ENCODE peak calls at places on chromosomes 11 and 22, in seven cellular contexts. One of them, this sample, is unnamed. For H3K27me3, the result is how much of the 10 kb centered on the place peaks cover.

GRCh38 chr11:26621147-26621546 is 49.1 kb upstream of the MUC15 start:
- DNase-seq in H9: no peak
- DNase-seq in neuronal stem cell: no peak
- DNase-seq in IMR-90: peak
- DNase-seq in mesenchymal stem cell: peak
- DNase-seq in H1: no peak
- DNase-seq in trophoblast cell: peak
- DNase-seq in this sample: peak

GRCh38 chr11:70826541-70826943 is 425.8 kb downstream of the SHANK2 start:
- DNase-seq in H9: peak
- DNase-seq in neuronal stem cell: peak
- DNase-seq in IMR-90: no peak
- DNase-seq in mesenchymal stem cell: no peak
- DNase-seq in H1: peak
- DNase-seq in trophoblast cell: no peak
- DNase-seq in this sample: peak

GRCh38 chr22:30396871-30397655 is at the start of gene SEC14L2:
- DNase-seq in H9: peak
- DNase-seq in neuronal stem cell: no peak
- DNase-seq in IMR-90: peak
- DNase-seq in mesenchymal stem cell: peak
- DNase-seq in H1: peak
- DNase-seq in trophoblast cell: peak
- DNase-seq in this sample: peak

GRCh38 chr11:12289667-12290476 is 87.5 kb upstream of the PARVA start:
- DNase-seq in H9: no peak
- DNase-seq in neuronal stem cell: no peak
- DNase-seq in IMR-90: no peak
- DNase-seq in mesenchymal stem cell: no peak
- DNase-seq in H1: peak
- DNase-seq in trophoblast cell: no peak
- DNase-seq in this sample: peak

GRCh38 chr11:69008774-69009440 is 4.1 kb downstream of the MRGPRF start:
- DNase-seq in H9: peak
- DNase-seq in neuronal stem cell: no peak
- DNase-seq in IMR-90: peak
- DNase-seq in mesenchymal stem cell: peak
- DNase-seq in H1: no peak
- DNase-seq in trophoblast cell: peak
- DNase-seq in this sample: peak

GRCh38 chr22:17063372-17064106 is 21.3 kb upstream of the IL17RA start:
- DNase-seq in H9: no peak
- DNase-seq in neuronal stem cell: no peak
- DNase-seq in IMR-90: no peak
- DNase-seq in mesenchymal stem cell: no peak
- DNase-seq in H1: peak
- DNase-seq in trophoblast cell: no peak
- DNase-seq in this sample: no peak

GRCh38 chr11:60095477-60096120 is 7.1 kb downstream of the MS4A2 start:
- DNase-seq in H9: no peak
- DNase-seq in neuronal stem cell: no peak
- DNase-seq in IMR-90: no peak
- DNase-seq in mesenchymal stem cell: no peak
- DNase-seq in H1: no peak
- DNase-seq in trophoblast cell: no peak
- DNase-seq in this sample: no peak

GRCh38 chr22:24106385-24107381 is 74.6 kb upstream of the SUSD2 start:
- DNase-seq in H9: peak
- DNase-seq in neuronal stem cell: no peak
- DNase-seq in IMR-90: no peak
- DNase-seq in mesenchymal stem cell: peak
- DNase-seq in H1: peak
- DNase-seq in trophoblast cell: no peak
- DNase-seq in this sample: peak

GRCh38 chr11:75969626-75970308 is 154.8 kb downstream of the UVRAG start:
- DNase-seq in H9: no peak
- DNase-seq in neuronal stem cell: no peak
- DNase-seq in IMR-90: peak
- DNase-seq in mesenchymal stem cell: peak
- DNase-seq in H1: no peak
- DNase-seq in trophoblast cell: no peak
- DNase-seq in this sample: no peak

GRCh38 chr11:73965764-73966121 is 14.9 kb downstream of the DNAJB13 start:
- DNase-seq in H9: no peak
- DNase-seq in neuronal stem cell: no peak
- DNase-seq in IMR-90: no peak
- DNase-seq in mesenchymal stem cell: no peak
- DNase-seq in H1: no peak
- DNase-seq in trophoblast cell: no peak
- DNase-seq in this sample: no peak

GRCh38 chr11:15621565-15621964 is 506.8 kb downstream of the INSC start:
- DNase-seq in H9: no peak
- DNase-seq in neuronal stem cell: no peak
- DNase-seq in IMR-90: no peak
- DNase-seq in mesenchymal stem cell: peak
- DNase-seq in H1: no peak
- DNase-seq in trophoblast cell: no peak
- DNase-seq in this sample: no peak

GRCh38 chr11:64598797-64599697 is 8.0 kb downstream of the SLC22A12 start:
- DNase-seq in H9: no peak
- DNase-seq in neuronal stem cell: no peak
- DNase-seq in IMR-90: no peak
- DNase-seq in mesenchymal stem cell: no peak
- DNase-seq in H1: no peak
- DNase-seq in trophoblast cell: no peak
- DNase-seq in this sample: no peak
- H3K27me3 ChIP-seq in H9: under half
- H3K27me3 ChIP-seq in neuronal stem cell: under half
- H3K27me3 ChIP-seq in IMR-90: under half
- H3K27me3 ChIP-seq in mesenchymal stem cell: under half
- H3K27me3 ChIP-seq in H1: under half
- H3K27me3 ChIP-seq in trophoblast cell: under half
- H3K27me3 ChIP-seq in this sample: under half

GRCh38 chr11:3195251-3196160 is 23.1 kb downstream of the MRGPRG start:
- DNase-seq in H9: peak
- DNase-seq in neuronal stem cell: no peak
- DNase-seq in IMR-90: peak
- DNase-seq in mesenchymal stem cell: peak
- DNase-seq in H1: peak
- DNase-seq in trophoblast cell: peak
- DNase-seq in this sample: peak

GRCh38 chr11:3198815-3199214 is 19.8 kb downstream of the MRGPRG start:
- DNase-seq in H9: no peak
- DNase-seq in neuronal stem cell: no peak
- DNase-seq in IMR-90: no peak
- DNase-seq in mesenchymal stem cell: no peak
- DNase-seq in H1: no peak
- DNase-seq in trophoblast cell: no peak
- DNase-seq in this sample: no peak

GRCh38 chr11:3196161-3197043 is 22.2 kb downstream of the MRGPRG start:
- DNase-seq in H9: no peak
- DNase-seq in neuronal stem cell: no peak
- DNase-seq in IMR-90: no peak
- DNase-seq in mesenchymal stem cell: no peak
- DNase-seq in H1: peak
- DNase-seq in trophoblast cell: no peak
- DNase-seq in this sample: no peak

GRCh38 chr11:3197878-3198528 is 20.6 kb downstream of the MRGPRG start:
- DNase-seq in H9: no peak
- DNase-seq in neuronal stem cell: no peak
- DNase-seq in IMR-90: no peak
- DNase-seq in mesenchymal stem cell: no peak
- DNase-seq in H1: no peak
- DNase-seq in trophoblast cell: no peak
- DNase-seq in this sample: no peak

GRCh38 chr11:3197044-3197715 is 21.4 kb downstream of the MRGPRG start:
- DNase-seq in H9: no peak
- DNase-seq in neuronal stem cell: no peak
- DNase-seq in IMR-90: no peak
- DNase-seq in mesenchymal stem cell: no peak
- DNase-seq in H1: no peak
- DNase-seq in trophoblast cell: no peak
- DNase-seq in this sample: no peak
- H3K18ac ChIP-seq in H9: no peak
- H3K18ac ChIP-seq in neuronal stem cell: peak
- H3K18ac ChIP-seq in IMR-90: no peak
- H3K18ac ChIP-seq in mesenchymal stem cell: no peak
- H3K18ac ChIP-seq in H1: no peak
- H3K18ac ChIP-seq in trophoblast cell: no peak
- H3K18ac ChIP-seq in this sample: no peak

GRCh38 chr11:8682219-8683114 is at the start of the genes RPL27A and TRIM66:
- DNase-seq in H9: peak
- DNase-seq in neuronal stem cell: peak
- DNase-seq in IMR-90: peak
- DNase-seq in mesenchymal stem cell: peak
- DNase-seq in H1: peak
- DNase-seq in trophoblast cell: peak
- DNase-seq in this sample: peak
- H3K27me3 ChIP-seq in H9: under half
- H3K27me3 ChIP-seq in neuronal stem cell: under half
- H3K27me3 ChIP-seq in IMR-90: under half
- H3K27me3 ChIP-seq in mesenchymal stem cell: under half
- H3K27me3 ChIP-seq in H1: under half
- H3K27me3 ChIP-seq in trophoblast cell: under half
- H3K27me3 ChIP-seq in this sample: under half

GRCh38 chr11:45225277-45225676 is 60.9 kb downstream of the SYT13 start:
- DNase-seq in H9: no peak
- DNase-seq in neuronal stem cell: no peak
- DNase-seq in IMR-90: no peak
- DNase-seq in mesenchymal stem cell: no peak
- DNase-seq in H1: no peak
- DNase-seq in trophoblast cell: no peak
- DNase-seq in this sample: no peak

GRCh38 chr11:45226901-45227300 is 59.2 kb downstream of the SYT13 start:
- DNase-seq in H9: no peak
- DNase-seq in neuronal stem cell: no peak
- DNase-seq in IMR-90: no peak
- DNase-seq in mesenchymal stem cell: no peak
- DNase-seq in H1: no peak
- DNase-seq in trophoblast cell: no peak
- DNase-seq in this sample: no peak

GRCh38 chr11:45225961-45226871 is 59.9 kb downstream of the SYT13 start:
- DNase-seq in H9: no peak
- DNase-seq in neuronal stem cell: no peak
- DNase-seq in IMR-90: no peak
- DNase-seq in mesenchymal stem cell: no peak
- DNase-seq in H1: no peak
- DNase-seq in trophoblast cell: no peak
- DNase-seq in this sample: no peak

GRCh38 chr11:45229401-45229800 is 56.7 kb downstream of the SYT13 start:
- DNase-seq in H9: no peak
- DNase-seq in neuronal stem cell: no peak
- DNase-seq in IMR-90: no peak
- DNase-seq in mesenchymal stem cell: no peak
- DNase-seq in H1: no peak
- DNase-seq in trophoblast cell: no peak
- DNase-seq in this sample: no peak

DNA sequence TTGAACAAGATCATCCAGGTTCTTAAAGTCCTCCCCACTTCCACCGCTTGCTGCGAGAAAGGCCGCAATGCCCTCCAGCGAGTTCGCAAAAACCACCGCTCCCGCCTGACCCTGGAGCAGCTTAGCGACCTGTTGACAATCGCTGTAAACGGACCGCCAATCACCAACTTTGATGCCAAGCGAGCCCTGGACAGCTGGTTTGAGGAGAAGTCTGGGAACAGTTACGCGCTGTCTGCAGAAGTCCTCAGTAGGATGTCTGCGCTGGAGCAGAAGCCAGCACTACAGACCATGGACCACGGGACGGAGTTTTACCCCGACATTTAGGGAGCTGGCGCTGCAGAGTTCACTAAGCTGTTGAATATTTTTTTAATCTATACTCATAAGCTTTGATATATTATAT is 58.3 kb downstream of the SYT13 start:
- DNase-seq in H9: no peak
- DNase-seq in neuronal stem cell: no peak
- DNase-seq in IMR-90: no peak
- DNase-seq in mesenchymal stem cell: no peak
- DNase-seq in H1: no peak
- DNase-seq in trophoblast cell: no peak
- DNase-seq in this sample: no peak
- H3K18ac ChIP-seq in H9: no peak
- H3K18ac ChIP-seq in neuronal stem cell: no peak
- H3K18ac ChIP-seq in IMR-90: no peak
- H3K18ac ChIP-seq in mesenchymal stem cell: no peak
- H3K18ac ChIP-seq in H1: no peak
- H3K18ac ChIP-seq in trophoblast cell: no peak
- H3K18ac ChIP-seq in this sample: no peak

GRCh38 chr11:117671370-117671769 is 125.6 kb downstream of the DSCAML1 start:
- DNase-seq in H9: no peak
- DNase-seq in neuronal stem cell: no peak
- DNase-seq in IMR-90: no peak
- DNase-seq in mesenchymal stem cell: no peak
- DNase-seq in H1: no peak
- DNase-seq in trophoblast cell: no peak
- DNase-seq in this sample: no peak
- H3K27me3 ChIP-seq in H9: under half
- H3K27me3 ChIP-seq in neuronal stem cell: half or more
- H3K27me3 ChIP-seq in IMR-90: under half
- H3K27me3 ChIP-seq in mesenchymal stem cell: half or more
- H3K27me3 ChIP-seq in H1: under half
- H3K27me3 ChIP-seq in trophoblast cell: under half
- H3K27me3 ChIP-seq in this sample: under half

DNA sequence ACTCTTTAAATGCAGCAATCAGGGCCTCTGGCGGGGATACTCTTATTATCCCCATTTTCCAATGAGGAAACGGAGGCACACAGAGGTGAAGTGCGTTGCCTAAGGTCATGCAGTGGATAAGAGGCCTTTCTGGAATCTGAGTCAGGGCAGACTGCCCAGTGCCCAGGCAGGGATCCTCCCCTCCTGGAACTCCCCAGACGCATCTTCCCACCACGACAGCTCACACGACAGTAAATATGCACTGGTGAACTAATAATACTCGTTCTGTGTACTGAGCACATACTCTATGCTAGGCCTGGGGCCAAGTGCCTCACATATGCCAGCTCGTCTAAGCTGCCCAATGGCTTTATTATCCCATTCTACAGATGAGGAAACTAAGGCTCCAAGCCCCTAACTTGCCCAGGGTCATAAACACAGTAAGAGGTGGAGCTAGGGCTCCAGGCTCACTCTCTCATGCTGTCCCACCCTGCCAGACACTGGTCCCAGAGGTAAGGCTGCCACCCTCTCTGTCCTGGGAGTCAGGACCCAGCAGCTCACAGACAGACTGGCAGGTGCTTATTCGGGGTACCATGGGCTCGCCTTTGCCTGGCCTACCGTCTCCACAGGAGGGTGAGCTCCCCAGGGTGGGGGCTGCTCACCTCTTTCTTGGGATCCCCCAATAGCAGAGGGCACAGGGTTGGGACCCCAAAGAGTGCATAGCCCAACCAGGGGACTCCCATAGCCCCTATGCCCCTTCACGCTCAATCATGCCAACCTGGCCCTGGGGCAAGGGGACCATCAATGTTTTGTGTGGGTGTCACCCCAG is 2.3 kb downstream of the IL2RB start:
- DNase-seq in H9: no peak
- DNase-seq in neuronal stem cell: no peak
- DNase-seq in IMR-90: no peak
- DNase-seq in mesenchymal stem cell: peak
- DNase-seq in H1: no peak
- DNase-seq in trophoblast cell: no peak
- DNase-seq in this sample: no peak
- H3K18ac ChIP-seq in H9: no peak
- H3K18ac ChIP-seq in neuronal stem cell: no peak
- H3K18ac ChIP-seq in IMR-90: no peak
- H3K18ac ChIP-seq in mesenchymal stem cell: no peak
- H3K18ac ChIP-seq in H1: no peak
- H3K18ac ChIP-seq in trophoblast cell: no peak
- H3K18ac ChIP-seq in this sample: no peak

GRCh38 chr11:81002374-81002773 is 1561.5 kb upstream of the TENM4 start:
- DNase-seq in H9: no peak
- DNase-seq in neuronal stem cell: no peak
- DNase-seq in IMR-90: no peak
- DNase-seq in mesenchymal stem cell: no peak
- DNase-seq in H1: no peak
- DNase-seq in trophoblast cell: no peak
- DNase-seq in this sample: no peak
- H3K27me3 ChIP-seq in H9: under half
- H3K27me3 ChIP-seq in neuronal stem cell: under half
- H3K27me3 ChIP-seq in IMR-90: under half
- H3K27me3 ChIP-seq in mesenchymal stem cell: under half
- H3K27me3 ChIP-seq in H1: under half
- H3K27me3 ChIP-seq in trophoblast cell: under half
- H3K27me3 ChIP-seq in this sample: under half